ENCODE peak calls at places on chromosomes 12 and 14, in seven cellular contexts. W is stimulated activated naive B cell treated with anti-CD40 and anti-IgM and Interleukin-4, amounts not matched to agents 10 μg/mL and 1 μg/mL and 100 μg/mL, for 72 hours; Z is EL; X is HS-5; P is activated T-helper 2 cell treated with anti-CD3 and anti-CD28 coated beads, Interferon-gamma antibody, Interleukin-2, Interleukin-4, amounts not matched to agents 10 μg/mL and 5 μg/mL and 100 μg/mL, durations not matched to agents 14 hours and 24 hours and 36 hours; Y is activated CD4-positive, alpha-beta T cell treated with anti-CD3 and anti-CD28 coated beads, Interleukin-2, amount 50 U/mL, for 1 hour; L is adipocyte. D is an unnamed sample.

GRCh38 chr12:76871082-76871481 is 7.7 kb downstream of the CSRP2 start:
- DNase-seq in P (no peak), W (no peak), Z (no peak), L (no peak), Y (no peak), X (no peak), D (no peak)

GRCh38 chr12:132061641-132062430 is 82.3 kb downstream of the DDX51 start:
- DNase-seq in X (no peak), L (no peak), Y (no peak), P (no peak), W (no peak), Z (no peak), D (no peak)

GRCh38 chr12:1083888-1084262 is 92.9 kb downstream of the ERC1 start:
- DNase-seq in Y (no peak), P (no peak), L (peak; percentile 29), W (no peak), Z (peak; percentile 33), X (no peak), D (peak; percentile 46)

GRCh38 chr14:31457665-31458659 is 656 bp upstream of the DTD2 start:
- DNase-seq in X (no peak), W (no peak), P (no peak), Z (no peak), Y (no peak), L (peak; percentile 46), D (peak; percentile 26)

GRCh38 chr14:75306917-75307699 is 28.5 kb downstream of the FOS start:
- DNase-seq in Z (no peak), P (no peak), X (no peak), W (no peak), L (no peak), Y (no peak), D (no peak)

GRCh38 chr12:120581998-120582397 is 796 bp upstream of the POP5 start:
- DNase-seq in P (no peak), Z (no peak), W (no peak), Y (no peak), X (no peak), L (peak; percentile 47), D (no peak)

GRCh38 chr12:121560392-121561021 is 20.3 kb downstream of the KDM2B start:
- DNase-seq in X (no peak), Y (no peak), Z (no peak), P (no peak), L (no peak), W (peak; percentile 81), D (no peak)

GRCh38 chr12:107600596-107601144 is 84.9 kb upstream of the PWP1 start:
- DNase-seq in W (no peak), Y (no peak), Z (no peak), L (no peak), X (no peak), P (no peak), D (no peak)

GRCh38 chr14:75196468-75196867 is 20.1 kb upstream of the TMED10 start:
- DNase-seq in X (no peak), W (peak; percentile 4), P (no peak), Y (no peak), Z (no peak), L (no peak), D (no peak)

GRCh38 chr12:87444039-87444438 is 585.2 kb downstream of the C12orf50 start:
- DNase-seq in X (no peak), Y (no peak), Z (no peak), W (no peak), L (no peak), P (no peak), D (no peak)

GRCh38 chr12:60106207-60106606 is 510.4 kb downstream of the SLC16A7 start:
- DNase-seq in P (no peak), Y (no peak), Z (peak; percentile 29), X (no peak), L (peak; percentile 51), W (no peak), D (peak; percentile 14)